ENCODE peak calls at places on chromosomes 6 and 20, in nine cellular contexts. Q, G, I, B, N, L, D, A and Y are unnamed samples.

GRCh38 chr6:113995632-113996031 is 24.7 kb upstream of the HDAC2 start:
- DNase-seq in Q (peak; percentile 32), G (peak; percentile 96), I (peak; percentile 71), B (no peak), N (peak; percentile 37), L (no peak), D (no peak), A (no peak), Y (no peak)

GRCh38 chr6:35718911-35719381 is 17.9 kb upstream of the ARMC12 start:
- DNase-seq in Q (no peak), G (peak; percentile 42), I (no peak), B (peak; percentile 65), N (no peak), L (no peak), D (no peak), A (no peak), Y (peak; percentile 46)

GRCh38 chr6:142929751-142930358 is 15.1 kb downstream of the HIVEP2 start:
- DNase-seq in Q (no peak), G (peak; percentile 51), I (no peak), B (no peak), N (no peak), L (no peak), D (no peak), A (no peak), Y (no peak)

GRCh38 chr6:16676376-16676775 is 84.9 kb downstream of the ATXN1 start:
- DNase-seq in Q (no peak), G (no peak), I (no peak), B (no peak), N (no peak), L (no peak), D (no peak), A (no peak), Y (no peak)

GRCh38 chr20:39107741-39108140 is 145.6 kb downstream of the DHX35 start:
- DNase-seq in Q (no peak), G (peak; percentile 12), I (no peak), B (no peak), N (no peak), L (no peak), D (no peak), A (peak; percentile 18), Y (no peak)

GRCh38 chr20:40714109-40714508 is 25.1 kb upstream of the MAFB start:
- DNase-seq in Q (no peak), G (no peak), I (no peak), B (no peak), N (no peak), L (no peak), D (no peak), A (no peak), Y (peak; percentile 27)

GRCh38 chr20:57950764-57951163 is 240.9 kb upstream of the PMEPA1 start:
- DNase-seq in Q (no peak), G (no peak), I (no peak), B (no peak), N (no peak), L (no peak), D (no peak), A (no peak), Y (no peak)

GRCh38 chr20:48897298-48898044 is 24.0 kb upstream of the ARFGEF2 start:
- DNase-seq in Q (no peak), G (peak; percentile 88), I (no peak), B (no peak), N (no peak), L (no peak), D (no peak), A (no peak), Y (no peak)

GRCh38 chr20:326645-327031 is 1.3 kb downstream of the SOX12 start:
- DNase-seq in Q (peak; percentile 37), G (peak; percentile 20), I (peak; percentile 67), B (peak; percentile 90), N (no peak), L (no peak), D (peak; percentile 47), A (peak; percentile 33), Y (no peak)

GRCh38 chr6:33988121-33989015 is 157.5 kb downstream of the GRM4 start:
- DNase-seq in Q (no peak), G (no peak), I (peak; percentile 34), B (peak; percentile 76), N (no peak), L (no peak), D (peak; percentile 37), A (no peak), Y (no peak)

GRCh38 chr20:23058240-23058639 is 8.8 kb upstream of the THBD start:
- DNase-seq in Q (no peak), G (peak; percentile 36), I (no peak), B (no peak), N (no peak), L (no peak), D (no peak), A (no peak), Y (no peak)
- TF ChIP-seq CTCF in Q (peak; percentile 20), G (peak; percentile 68), I (no peak), B (no peak), N (peak; percentile 28), L (no peak), D (no peak), A (no peak), Y (peak; percentile 20)

DNA sequence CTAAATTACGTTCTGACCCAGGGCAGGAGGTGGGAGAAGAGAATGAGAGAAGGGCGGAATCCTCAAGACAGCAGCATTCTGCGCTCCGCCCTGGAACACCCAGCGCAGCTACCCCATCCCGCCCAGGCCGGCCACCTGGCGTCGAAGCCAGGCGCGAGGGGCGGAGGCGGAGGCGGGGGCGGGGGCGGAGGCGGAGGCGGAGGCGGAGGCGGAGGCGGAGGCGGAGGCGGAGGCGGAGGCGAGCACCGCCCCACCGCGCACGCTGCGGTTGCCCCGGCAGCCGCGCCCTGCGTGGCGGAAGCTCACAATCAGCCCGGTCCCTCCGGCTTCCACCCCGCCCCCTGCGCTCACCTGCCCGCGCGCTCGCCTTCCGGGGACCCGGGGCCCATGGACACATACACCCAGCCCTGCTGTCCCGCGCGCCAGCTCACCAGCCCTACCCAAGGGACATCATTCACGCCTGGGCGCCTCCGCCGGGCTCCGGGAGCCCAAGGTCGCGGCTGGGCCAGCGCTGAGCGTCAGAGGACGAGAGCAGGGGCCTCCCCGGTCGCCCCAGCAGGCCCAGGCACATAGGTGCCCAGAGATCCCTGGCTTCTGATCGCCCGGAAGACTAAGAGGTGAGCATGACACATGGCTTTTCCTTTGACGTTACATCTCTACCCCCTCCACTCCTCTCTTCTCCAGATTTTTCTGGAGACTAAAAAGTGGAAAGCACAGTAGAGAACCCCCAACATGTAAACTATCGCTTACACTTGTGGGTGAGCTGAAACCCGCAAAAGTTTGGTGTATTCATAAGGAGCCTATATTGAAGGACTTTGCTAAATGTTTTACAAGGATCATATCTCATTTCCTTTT is at the start of gene ANKEF1:
- DNase-seq in Q (peak; percentile 60), G (peak; percentile 58), I (peak; percentile 89), B (peak; percentile 87), N (peak; percentile 91), L (peak; percentile 8), D (peak; percentile 79), A (peak; percentile 91), Y (peak; percentile 84)
- TF ChIP-seq CTCF in Q (peak; percentile 34), G (no peak), I (no peak), B (no peak), N (no peak), L (no peak), D (no peak), A (no peak), Y (no peak)

GRCh38 chr20:62886709-62887058 is 25.1 kb upstream of the TCFL5 start:
- DNase-seq in Q (no peak), G (no peak), I (no peak), B (no peak), N (no peak), L (no peak), D (no peak), A (no peak), Y (no peak)

GRCh38 chr20:62885808-62886708 is 24.4 kb upstream of the TCFL5 start:
- DNase-seq in Q (no peak), G (no peak), I (no peak), B (no peak), N (no peak), L (no peak), D (no peak), A (no peak), Y (no peak)

GRCh38 chr20:62887860-62888239 is 26.2 kb upstream of the TCFL5 start:
- DNase-seq in Q (no peak), G (no peak), I (no peak), B (no peak), N (no peak), L (no peak), D (no peak), A (no peak), Y (no peak)

GRCh38 chr20:62888406-62888805 is 26.8 kb upstream of the TCFL5 start:
- DNase-seq in Q (no peak), G (no peak), I (no peak), B (no peak), N (no peak), L (no peak), D (no peak), A (no peak), Y (no peak)

DNA sequence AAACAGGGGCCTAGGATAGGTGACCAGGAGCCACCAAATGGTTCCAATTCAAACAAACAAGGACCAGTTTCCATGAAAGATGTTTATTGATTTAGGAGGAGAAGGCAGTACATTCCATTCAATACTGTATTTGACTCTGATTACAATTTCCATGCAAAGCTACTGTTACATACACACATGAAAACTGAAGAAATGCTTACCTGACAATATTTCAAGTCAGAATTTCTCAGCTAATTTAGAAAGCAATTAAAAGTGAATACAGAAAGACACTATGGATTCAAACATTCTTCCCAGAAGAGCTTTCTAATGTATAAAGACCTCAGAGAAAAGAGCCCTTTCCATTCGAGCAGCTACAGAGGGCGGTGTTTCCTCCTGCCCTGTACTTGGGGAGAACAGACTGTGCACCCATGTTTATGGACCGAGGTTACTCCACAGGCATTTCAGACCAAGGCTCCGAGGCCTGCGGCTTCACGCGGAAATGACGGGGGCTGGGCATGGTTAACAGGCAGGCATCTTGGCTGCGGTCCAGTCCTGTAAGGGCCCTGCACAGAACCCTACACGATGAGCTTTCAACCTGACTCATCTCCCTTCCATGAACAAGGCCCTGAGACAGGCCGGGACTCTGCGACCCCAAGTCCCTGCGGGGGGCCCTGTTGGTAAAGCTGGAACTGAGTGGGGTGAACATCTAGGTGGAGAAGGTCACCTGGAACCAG is 25.7 kb upstream of the TCFL5 start:
- DNase-seq in Q (peak; percentile 66), G (peak; percentile 98), I (peak; percentile 46), B (no peak), N (no peak), L (no peak), D (no peak), A (no peak), Y (no peak)
- TF ChIP-seq CTCF in Q (no peak), G (peak; percentile 61), I (peak; percentile 8), B (no peak), N (peak; percentile 17), L (no peak), D (no peak), A (no peak), Y (no peak)

DNA sequence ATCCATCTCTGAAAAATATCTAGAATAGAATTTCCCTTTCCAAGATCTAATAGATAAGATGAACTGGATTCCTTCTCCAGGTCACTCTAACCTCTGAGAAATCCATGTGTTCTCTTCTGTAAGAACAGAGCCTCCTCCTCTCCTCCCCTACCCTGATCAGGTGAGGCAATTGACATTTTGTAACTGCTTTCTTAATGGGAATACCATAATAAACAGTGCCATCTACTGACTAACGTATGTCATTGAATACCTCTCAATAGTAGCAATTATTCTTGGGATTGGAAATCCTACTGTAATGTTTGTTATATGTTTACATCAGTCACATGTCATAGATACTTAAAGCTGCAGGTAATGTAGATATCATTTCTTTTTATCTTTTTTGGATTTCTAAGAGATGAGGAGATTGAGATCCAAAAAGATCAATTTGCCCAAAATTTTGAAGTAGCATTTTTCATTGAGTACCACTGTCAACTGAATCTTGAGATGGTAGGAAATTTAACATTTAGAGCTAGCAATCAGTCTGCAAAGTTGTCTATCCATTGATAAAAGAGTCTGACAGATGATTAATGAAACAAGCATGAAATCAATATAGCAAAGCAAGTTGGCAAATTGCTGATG is 365.8 kb upstream of the HSF2 start:
- DNase-seq in Q (no peak), G (peak; percentile 86), I (peak; percentile 68), B (no peak), N (peak; percentile 88), L (no peak), D (no peak), A (peak; percentile 9), Y (peak; percentile 19)
- TF ChIP-seq CTCF in Q (peak; percentile 75), G (peak; percentile 68), I (peak; percentile 65), B (no peak), N (peak; percentile 75), L (peak; percentile 44), D (peak; percentile 73), A (no peak), Y (peak; percentile 51)